ENCODE peak calls at places on chromosome 2, in five cellular contexts. One of them, this sample, is unnamed. For H3K4me1, the result is how much of the 10 kb centered on the place peaks cover.

GRCh38 chr2:27724905-27725693 is 46.4 kb upstream of the MRPL33 start:
- DNase-seq in Panc1: no peak
- DNase-seq in MM.1S: no peak
- DNase-seq in Peyer's patch: no peak
- DNase-seq in IMR-90: peak
- DNase-seq in this sample: no peak

GRCh38 chr2:168698959-168699358 is 103.5 kb upstream of the NOSTRIN start:
- DNase-seq in IMR-90: no peak
- DNase-seq in Peyer's patch: no peak
- DNase-seq in MM.1S: no peak
- DNase-seq in Panc1: no peak
- DNase-seq in this sample: no peak

GRCh38 chr2:27640722-27641245 is 11.9 kb downstream of the GPN1 start:
- DNase-seq in Panc1: no peak
- DNase-seq in Peyer's patch: no peak
- DNase-seq in MM.1S: no peak
- DNase-seq in IMR-90: no peak
- DNase-seq in this sample: no peak

GRCh38 chr2:173048901-173049661 is 26.6 kb upstream of the MAP3K20 start:
- DNase-seq in Peyer's patch: peak
- DNase-seq in IMR-90: peak
- DNase-seq in Panc1: peak
- DNase-seq in MM.1S: no peak
- DNase-seq in this sample: no peak

GRCh38 chr2:210593166-210593565 is 36.8 kb downstream of the CPS1 start:
- DNase-seq in Peyer's patch: no peak
- DNase-seq in Panc1: no peak
- DNase-seq in IMR-90: peak
- DNase-seq in MM.1S: no peak
- DNase-seq in this sample: no peak

GRCh38 chr2:9552491-9553178 is 3.0 kb downstream of the ADAM17 start:
- DNase-seq in Panc1: no peak
- DNase-seq in MM.1S: no peak
- DNase-seq in IMR-90: peak
- DNase-seq in Peyer's patch: no peak
- DNase-seq in this sample: no peak

GRCh38 chr2:53028259-53028658 is 739.3 kb upstream of the CHAC2 start:
- DNase-seq in IMR-90: peak
- DNase-seq in MM.1S: no peak
- DNase-seq in Panc1: no peak
- DNase-seq in Peyer's patch: no peak
- DNase-seq in this sample: no peak

GRCh38 chr2:241762321-241762932 is 14.2 kb upstream of the GAL3ST2 start:
- DNase-seq in Panc1: no peak
- DNase-seq in Peyer's patch: no peak
- DNase-seq in MM.1S: no peak
- DNase-seq in IMR-90: no peak
- DNase-seq in this sample: peak

GRCh38 chr2:20212459-20212870 is 12.5 kb downstream of the SDC1 start:
- DNase-seq in MM.1S: peak
- DNase-seq in Peyer's patch: no peak
- DNase-seq in IMR-90: peak
- DNase-seq in Panc1: no peak
- DNase-seq in this sample: no peak

GRCh38 chr2:166148811-166149400 is 21.1 kb upstream of the SCN1A start:
- DNase-seq in MM.1S: no peak
- DNase-seq in Peyer's patch: no peak
- DNase-seq in IMR-90: no peak
- DNase-seq in Panc1: no peak
- DNase-seq in this sample: no peak

GRCh38 chr2:141591787-141592186 is 539.0 kb downstream of the LRP1B start:
- DNase-seq in Panc1: no peak
- DNase-seq in MM.1S: no peak
- DNase-seq in Peyer's patch: no peak
- DNase-seq in IMR-90: no peak
- DNase-seq in this sample: no peak
- H3K4me1 ChIP-seq in Panc1: under half
- H3K4me1 ChIP-seq in MM.1S: under half
- H3K4me1 ChIP-seq in Peyer's patch: under half
- H3K4me1 ChIP-seq in IMR-90: under half
- H3K4me1 ChIP-seq in this sample: under half

GRCh38 chr2:33488715-33489540 is 12.5 kb downstream of the RASGRP3 start:
- DNase-seq in Peyer's patch: no peak
- DNase-seq in Panc1: no peak
- DNase-seq in IMR-90: no peak
- DNase-seq in MM.1S: no peak
- DNase-seq in this sample: no peak
- H3K4me1 ChIP-seq in Peyer's patch: under half
- H3K4me1 ChIP-seq in Panc1: under half
- H3K4me1 ChIP-seq in IMR-90: under half
- H3K4me1 ChIP-seq in MM.1S: half or more
- H3K4me1 ChIP-seq in this sample: under half

GRCh38 chr2:216619411-216620393 is 13.5 kb upstream of the IGFBP2 start:
- DNase-seq in Peyer's patch: no peak
- DNase-seq in IMR-90: peak
- DNase-seq in Panc1: no peak
- DNase-seq in MM.1S: no peak
- DNase-seq in this sample: no peak

GRCh38 chr2:216615298-216616082 is 17.7 kb upstream of the IGFBP2 start:
- DNase-seq in IMR-90: no peak
- DNase-seq in Panc1: no peak
- DNase-seq in Peyer's patch: no peak
- DNase-seq in MM.1S: no peak
- DNase-seq in this sample: no peak

GRCh38 chr2:216618785-216619184 is 14.4 kb upstream of the IGFBP2 start:
- DNase-seq in Peyer's patch: no peak
- DNase-seq in MM.1S: no peak
- DNase-seq in Panc1: no peak
- DNase-seq in IMR-90: no peak
- DNase-seq in this sample: no peak

GRCh38 chr2:216616083-216616678 is 17.0 kb upstream of the IGFBP2 start:
- DNase-seq in Panc1: no peak
- DNase-seq in Peyer's patch: no peak
- DNase-seq in IMR-90: no peak
- DNase-seq in MM.1S: no peak
- DNase-seq in this sample: no peak

DNA sequence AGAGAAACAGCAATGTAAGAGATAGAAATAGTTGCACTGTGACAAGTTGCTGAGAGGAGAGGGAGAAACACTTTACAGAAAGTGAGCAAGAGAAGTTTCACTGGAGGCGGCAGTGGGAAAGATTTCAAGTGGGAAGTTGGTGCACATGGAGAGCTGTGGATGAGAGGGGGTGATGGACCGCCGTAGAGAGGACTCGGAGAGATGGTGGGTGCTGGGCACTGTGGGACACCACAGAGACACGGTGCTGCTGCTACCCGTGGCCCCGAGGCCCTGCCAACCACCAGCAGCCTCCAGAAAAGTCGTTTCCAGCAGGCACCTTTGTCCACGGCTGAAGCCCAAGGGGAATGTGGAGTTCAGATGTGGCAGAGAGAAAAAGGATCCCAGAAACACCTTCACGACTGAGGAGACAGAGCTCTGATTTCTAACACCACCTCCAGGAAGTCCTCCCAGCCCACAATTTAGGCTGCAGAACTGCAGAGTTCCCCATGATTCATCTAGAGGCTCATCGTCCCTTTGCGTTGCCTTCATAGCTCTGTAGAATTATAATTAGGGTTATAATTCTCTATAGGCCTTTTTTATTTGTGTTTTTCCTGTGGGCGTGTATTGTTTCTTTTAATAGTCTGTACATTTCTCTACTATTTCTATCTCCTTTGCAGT is 15.9 kb upstream of the IGFBP2 start:
- DNase-seq in MM.1S: no peak
- DNase-seq in Panc1: no peak
- DNase-seq in IMR-90: no peak
- DNase-seq in Peyer's patch: no peak
- DNase-seq in this sample: no peak
- H3K4me1 ChIP-seq in MM.1S: under half
- H3K4me1 ChIP-seq in Panc1: under half
- H3K4me1 ChIP-seq in IMR-90: under half
- H3K4me1 ChIP-seq in Peyer's patch: under half
- H3K4me1 ChIP-seq in this sample: under half

GRCh38 chr2:64403426-64403825 is 50.5 kb upstream of the LGALSL start:
- DNase-seq in Peyer's patch: no peak
- DNase-seq in IMR-90: no peak
- DNase-seq in Panc1: no peak
- DNase-seq in MM.1S: no peak
- DNase-seq in this sample: no peak

GRCh38 chr2:64405476-64406406 is 48.2 kb upstream of the LGALSL start:
- DNase-seq in Panc1: no peak
- DNase-seq in IMR-90: peak
- DNase-seq in Peyer's patch: no peak
- DNase-seq in MM.1S: no peak
- DNase-seq in this sample: no peak

GRCh38 chr2:64402876-64403275 is 51.1 kb upstream of the LGALSL start:
- DNase-seq in IMR-90: no peak
- DNase-seq in Peyer's patch: no peak
- DNase-seq in MM.1S: no peak
- DNase-seq in Panc1: no peak
- DNase-seq in this sample: no peak

GRCh38 chr2:64404743-64405142 is 49.2 kb upstream of the LGALSL start:
- DNase-seq in Panc1: no peak
- DNase-seq in IMR-90: no peak
- DNase-seq in MM.1S: no peak
- DNase-seq in Peyer's patch: no peak
- DNase-seq in this sample: no peak

GRCh38 chr2:64404002-64404731 is 49.8 kb upstream of the LGALSL start:
- DNase-seq in Panc1: no peak
- DNase-seq in Peyer's patch: peak
- DNase-seq in IMR-90: peak
- DNase-seq in MM.1S: no peak
- DNase-seq in this sample: no peak
- H3K4me1 ChIP-seq in Panc1: under half
- H3K4me1 ChIP-seq in Peyer's patch: under half
- H3K4me1 ChIP-seq in IMR-90: under half
- H3K4me1 ChIP-seq in MM.1S: under half
- H3K4me1 ChIP-seq in this sample: under half

GRCh38 chr2:205965707-205966106 is 120.3 kb downstream of the INO80D start:
- DNase-seq in MM.1S: no peak
- DNase-seq in Peyer's patch: no peak
- DNase-seq in Panc1: no peak
- DNase-seq in IMR-90: no peak
- DNase-seq in this sample: no peak
- H3K4me1 ChIP-seq in MM.1S: under half
- H3K4me1 ChIP-seq in Peyer's patch: under half
- H3K4me1 ChIP-seq in Panc1: under half
- H3K4me1 ChIP-seq in IMR-90: under half
- H3K4me1 ChIP-seq in this sample: under half

GRCh38 chr2:234363647-234364294 is 133.1 kb downstream of the ARL4C start:
- DNase-seq in IMR-90: no peak
- DNase-seq in Panc1: no peak
- DNase-seq in MM.1S: no peak
- DNase-seq in Peyer's patch: no peak
- DNase-seq in this sample: no peak

GRCh38 chr2:234368861-234369261 is 128.0 kb downstream of the ARL4C start:
- DNase-seq in IMR-90: peak
- DNase-seq in Peyer's patch: no peak
- DNase-seq in MM.1S: no peak
- DNase-seq in Panc1: peak
- DNase-seq in this sample: peak

GRCh38 chr2:234366891-234367290 is 130.0 kb downstream of the ARL4C start:
- DNase-seq in IMR-90: peak
- DNase-seq in Peyer's patch: no peak
- DNase-seq in Panc1: no peak
- DNase-seq in MM.1S: no peak
- DNase-seq in this sample: no peak

GRCh38 chr2:234363011-234363487 is 133.8 kb downstream of the ARL4C start:
- DNase-seq in Panc1: peak
- DNase-seq in IMR-90: no peak
- DNase-seq in MM.1S: no peak
- DNase-seq in Peyer's patch: no peak
- DNase-seq in this sample: no peak

GRCh38 chr2:234364718-234365117 is 132.2 kb downstream of the ARL4C start:
- DNase-seq in Peyer's patch: no peak
- DNase-seq in Panc1: no peak
- DNase-seq in MM.1S: no peak
- DNase-seq in IMR-90: no peak
- DNase-seq in this sample: no peak
- H3K4me1 ChIP-seq in Peyer's patch: under half
- H3K4me1 ChIP-seq in Panc1: half or more
- H3K4me1 ChIP-seq in MM.1S: under half
- H3K4me1 ChIP-seq in IMR-90: under half
- H3K4me1 ChIP-seq in this sample: under half

GRCh38 chr2:39546937-39547336 is 109.9 kb upstream of the MAP4K3 start:
- DNase-seq in IMR-90: peak
- DNase-seq in Panc1: no peak
- DNase-seq in MM.1S: no peak
- DNase-seq in Peyer's patch: no peak
- DNase-seq in this sample: no peak

GRCh38 chr2:39550701-39551285 is 113.7 kb upstream of the MAP4K3 start:
- DNase-seq in MM.1S: no peak
- DNase-seq in Peyer's patch: no peak
- DNase-seq in Panc1: no peak
- DNase-seq in IMR-90: peak
- DNase-seq in this sample: no peak

GRCh38 chr2:39548971-39549370 is 111.9 kb upstream of the MAP4K3 start:
- DNase-seq in IMR-90: no peak
- DNase-seq in Panc1: no peak
- DNase-seq in Peyer's patch: no peak
- DNase-seq in MM.1S: no peak
- DNase-seq in this sample: no peak

GRCh38 chr2:39547811-39548719 is 111.0 kb upstream of the MAP4K3 start:
- DNase-seq in IMR-90: peak
- DNase-seq in MM.1S: no peak
- DNase-seq in Peyer's patch: no peak
- DNase-seq in Panc1: no peak
- DNase-seq in this sample: no peak

DNA sequence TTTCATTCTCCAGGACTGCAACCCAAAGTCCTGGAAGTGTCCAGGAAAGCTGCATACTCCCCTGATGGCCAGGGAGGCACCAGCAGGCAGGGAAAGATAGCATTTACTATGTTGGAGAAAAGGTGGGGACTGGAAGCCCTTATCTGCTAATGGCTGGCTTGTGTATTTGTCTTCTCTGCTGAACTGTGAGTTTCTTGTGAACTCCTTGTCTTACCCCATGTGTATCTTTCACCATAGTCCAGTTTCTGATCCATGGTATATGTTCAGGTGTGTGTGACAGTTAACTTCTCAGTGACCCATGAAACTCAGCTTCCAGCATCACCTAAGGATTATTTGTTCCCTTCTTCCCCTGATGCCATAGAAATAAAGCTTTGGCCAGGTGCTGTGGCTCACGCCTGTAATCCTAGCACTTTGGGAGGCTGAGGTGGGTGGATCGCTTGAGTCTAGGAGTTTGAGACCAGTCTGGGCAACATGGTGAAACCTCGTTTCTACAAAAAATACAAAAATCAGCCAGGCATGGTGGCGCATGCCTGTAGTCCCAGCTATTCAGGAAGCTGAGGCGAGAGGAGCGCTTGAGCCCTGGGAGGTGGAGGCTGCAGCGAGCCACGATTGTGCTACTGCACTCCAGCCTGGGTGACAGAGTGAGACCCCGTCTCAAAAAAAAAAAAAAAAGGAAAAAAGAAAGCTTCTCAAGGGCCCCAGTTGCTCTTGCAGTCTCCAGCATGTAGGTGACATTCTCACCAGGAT is 112.8 kb upstream of the MAP4K3 start:
- DNase-seq in Panc1: no peak
- DNase-seq in IMR-90: no peak
- DNase-seq in Peyer's patch: no peak
- DNase-seq in MM.1S: no peak
- DNase-seq in this sample: no peak
- H3K4me1 ChIP-seq in Panc1: under half
- H3K4me1 ChIP-seq in IMR-90: under half
- H3K4me1 ChIP-seq in Peyer's patch: under half
- H3K4me1 ChIP-seq in MM.1S: under half
- H3K4me1 ChIP-seq in this sample: under half

This sample was measured in CD8-positive, alpha-beta memory T cell.